ENCODE peak calls at places on chromosomes 12 and 14, in six cellular contexts. N, A, L, W, V and O are unnamed samples.

GRCh38 chr14:58749066-58749669 is 111.4 kb downstream of the DACT1 start:
- DNase-seq in W (peak; percentile 67), A (no peak), L (no peak), N (peak; percentile 50), V (no peak), O (no peak)

GRCh38 chr14:89542768-89543419 is 125.9 kb upstream of the FOXN3 start:
- DNase-seq in A (no peak), W (no peak), V (no peak), L (no peak), N (no peak), O (no peak)

GRCh38 chr12:107992870-107993451 is 136.1 kb upstream of the WSCD2 start:
- DNase-seq in L (peak; percentile 44), N (peak; percentile 50), A (no peak), W (peak; percentile 54), V (no peak), O (no peak)

GRCh38 chr14:85412756-85413155 is 117.2 kb upstream of the FLRT2 start:
- DNase-seq in N (no peak), W (no peak), A (no peak), L (no peak), V (no peak), O (no peak)

GRCh38 chr12:112239881-112240280 is 114.5 kb downstream of the TRAFD1 start:
- DNase-seq in A (no peak), L (no peak), W (no peak), N (no peak), V (no peak), O (no peak)

GRCh38 chr12:12563529-12563928 is 866 bp upstream of the DUSP16 start:
- DNase-seq in W (peak; percentile 25), N (no peak), L (peak; percentile 7), V (no peak), A (no peak), O (no peak)

GRCh38 chr14:80982711-80983110 is 27.3 kb downstream of the TSHR start:
- DNase-seq in A (no peak), N (no peak), W (no peak), V (no peak), L (no peak), O (no peak)

GRCh38 chr14:95407342-95407741 is 87.6 kb upstream of the CLMN start:
- DNase-seq in L (no peak), N (no peak), W (no peak), V (no peak), A (no peak), O (no peak)

GRCh38 chr12:119154435-119154818 is 24.3 kb upstream of the HSPB8 start:
- DNase-seq in W (no peak), A (no peak), N (no peak), L (peak; percentile 80), V (no peak), O (no peak)

GRCh38 chr12:8687846-8688601 is 9.8 kb upstream of the RIMKLB start:
- DNase-seq in V (no peak), N (no peak), W (peak; percentile 79), A (no peak), L (peak; percentile 51), O (no peak)

GRCh38 chr14:55074662-55075061 is 23.2 kb downstream of the MAPK1IP1L start:
- DNase-seq in W (no peak), V (no peak), A (no peak), L (no peak), N (no peak), O (no peak)

GRCh38 chr12:88665051-88665450 is 84.8 kb upstream of the KITLG start:
- DNase-seq in L (no peak), W (peak; percentile 46), V (no peak), N (no peak), A (no peak), O (no peak)

GRCh38 chr12:32501835-32502333 is 102.5 kb downstream of the FGD4 start:
- DNase-seq in V (no peak), W (peak; percentile 80), A (no peak), L (peak; percentile 60), N (peak; percentile 93), O (no peak)

GRCh38 chr12:125097427-125097826 is 32.2 kb downstream of the AACS start:
- DNase-seq in L (no peak), N (no peak), W (no peak), V (no peak), A (no peak), O (no peak)

GRCh38 chr14:104280902-104281767 is 142.7 kb downstream of the KIF26A start:
- DNase-seq in V (peak; percentile 79), W (no peak), N (no peak), L (peak; percentile 46), A (no peak), O (peak; percentile 2)

GRCh38 chr14:51674294-51675002 is 22.7 kb downstream of the FRMD6 start:
- DNase-seq in N (no peak), A (no peak), W (peak; percentile 84), V (no peak), L (no peak), O (no peak)

GRCh38 chr12:4272014-4272975 is 1.3 kb upstream of the CCND2 start:
- DNase-seq in L (peak; percentile 75), V (peak; percentile 95), A (peak; percentile 83), N (no peak), W (peak; percentile 79), O (peak; percentile 73)

GRCh38 chr14:105455766-105456660 is 18.6 kb upstream of the CRIP2 start:
- DNase-seq in V (no peak), W (no peak), L (no peak), A (no peak), N (no peak), O (no peak)

GRCh38 chr12:93622485-93622884 is 50.0 kb downstream of the SOCS2 start:
- DNase-seq in L (no peak), W (no peak), A (no peak), V (no peak), N (no peak), O (no peak)

GRCh38 chr14:103136388-103137271 is 13.4 kb downstream of the TNFAIP2 start:
- DNase-seq in N (no peak), A (no peak), L (no peak), V (no peak), W (peak; percentile 73), O (no peak)

GRCh38 chr12:12943589-12944260 is 8.2 kb downstream of the GPRC5D start:
- DNase-seq in W (no peak), N (no peak), A (no peak), L (no peak), V (no peak), O (no peak)

GRCh38 chr12:11839093-11839641 is 189.7 kb downstream of the ETV6 start:
- DNase-seq in V (peak; percentile 61), A (no peak), W (no peak), L (no peak), N (no peak), O (no peak)

GRCh38 chr12:14845350-14845750 is 2.0 kb upstream of the ART4 start:
- DNase-seq in L (peak; percentile 39), N (peak; percentile 15), V (peak; percentile 84), W (peak; percentile 42), A (peak; percentile 20), O (no peak)

GRCh38 chr12:10607885-10608458 is 5.4 kb downstream of the MAGOHB start:
- DNase-seq in V (no peak), W (no peak), L (no peak), N (no peak), A (no peak), O (no peak)

GRCh38 chr12:47717046-47717442 is 8.2 kb downstream of the ENDOU start:
- DNase-seq in N (no peak), L (no peak), V (no peak), W (no peak), A (no peak), O (no peak)

GRCh38 chr14:27199272-27199671 is 601.4 kb upstream of the NOVA1 start:
- DNase-seq in V (no peak), W (no peak), A (no peak), N (no peak), L (no peak), O (no peak)

GRCh38 chr12:21823581-21823980 is 49.1 kb upstream of the KCNJ8 start:
- DNase-seq in W (no peak), N (no peak), L (peak; percentile 32), V (peak; percentile 88), A (no peak), O (no peak)

GRCh38 chr14:83706555-83706954 is 1823.4 kb upstream of the FLRT2 start:
- DNase-seq in L (no peak), A (no peak), N (peak; percentile 92), V (no peak), W (no peak), O (no peak)

GRCh38 chr12:77734489-77734888 is 96.2 kb upstream of the NAV3 start:
- DNase-seq in N (no peak), L (no peak), V (no peak), W (no peak), A (no peak), O (no peak)

GRCh38 chr12:132399092-132400010 is 70.0 kb upstream of the GALNT9 start:
- DNase-seq in V (no peak), L (no peak), W (no peak), A (no peak), N (no peak), O (no peak)

GRCh38 chr12:112149596-112149995 is 24.2 kb downstream of the TRAFD1 start:
- DNase-seq in A (no peak), W (peak; percentile 41), L (no peak), V (peak; percentile 61), N (no peak), O (no peak)

GRCh38 chr14:34137001-34137400 is 186.1 kb upstream of the EGLN3 start:
- DNase-seq in L (no peak), A (no peak), V (peak; percentile 89), W (no peak), N (no peak), O (no peak)

GRCh38 chr12:124972211-124972610 is 16.7 kb downstream of the DHX37 start:
- DNase-seq in V (no peak), W (no peak), L (no peak), N (no peak), A (no peak), O (no peak)